ENCODE peak calls at places on chromosomes 3 and 15, in nine cellular contexts. V is tibial artery, L is colonic mucosa, K is stomach, D is testis, W is vagina, U is left ventricle myocardium inferior, F is NT2/D1, Q is mesendoderm. B is an unnamed sample.

GRCh38 chr15:62125763-62126162 is 39.3 kb downstream of the C2CD4B start:
- DNase-seq in V (no peak), L (peak; percentile 74), K (no peak), D (peak; percentile 65), W (no peak), U (no peak), F (no peak), Q (no peak), B (no peak)

GRCh38 chr3:39664931-39665330 is 144.5 kb upstream of the MYRIP start:
- DNase-seq in V (no peak), L (no peak), K (no peak), D (no peak), W (no peak), U (no peak), F (no peak), Q (no peak), B (no peak)

GRCh38 chr15:29021901-29022300 is 136.1 kb downstream of the APBA2 start:
- DNase-seq in V (no peak), L (no peak), K (no peak), D (peak; percentile 37), W (no peak), U (no peak), F (no peak), Q (no peak), B (no peak)

GRCh38 chr3:46359748-46360509 is 6.0 kb downstream of the CCR2 start:
- DNase-seq in V (no peak), L (no peak), K (no peak), D (peak; percentile 35), W (no peak), U (no peak), F (no peak), Q (peak; percentile 80), B (no peak)

GRCh38 chr3:20912406-20912805 is 726.4 kb upstream of the SGO1 start:
- DNase-seq in V (no peak), L (no peak), K (no peak), D (no peak), W (no peak), U (no peak), F (no peak), Q (no peak), B (no peak)

GRCh38 chr3:101037613-101038012 is 44.4 kb upstream of the ABI3BP start:
- DNase-seq in V (no peak), L (no peak), K (no peak), D (no peak), W (no peak), U (no peak), F (no peak), Q (no peak), B (no peak)

GRCh38 chr15:80208758-80209734 is 43.0 kb downstream of the CTXND1 start:
- DNase-seq in V (no peak), L (no peak), K (no peak), D (no peak), W (peak; percentile 47), U (no peak), F (no peak), Q (peak; percentile 66), B (no peak)

GRCh38 chr15:51888593-51889195 is 59.2 kb downstream of the TMOD3 start:
- DNase-seq in V (no peak), L (no peak), K (no peak), D (no peak), W (no peak), U (no peak), F (no peak), Q (no peak), B (no peak)

DNA sequence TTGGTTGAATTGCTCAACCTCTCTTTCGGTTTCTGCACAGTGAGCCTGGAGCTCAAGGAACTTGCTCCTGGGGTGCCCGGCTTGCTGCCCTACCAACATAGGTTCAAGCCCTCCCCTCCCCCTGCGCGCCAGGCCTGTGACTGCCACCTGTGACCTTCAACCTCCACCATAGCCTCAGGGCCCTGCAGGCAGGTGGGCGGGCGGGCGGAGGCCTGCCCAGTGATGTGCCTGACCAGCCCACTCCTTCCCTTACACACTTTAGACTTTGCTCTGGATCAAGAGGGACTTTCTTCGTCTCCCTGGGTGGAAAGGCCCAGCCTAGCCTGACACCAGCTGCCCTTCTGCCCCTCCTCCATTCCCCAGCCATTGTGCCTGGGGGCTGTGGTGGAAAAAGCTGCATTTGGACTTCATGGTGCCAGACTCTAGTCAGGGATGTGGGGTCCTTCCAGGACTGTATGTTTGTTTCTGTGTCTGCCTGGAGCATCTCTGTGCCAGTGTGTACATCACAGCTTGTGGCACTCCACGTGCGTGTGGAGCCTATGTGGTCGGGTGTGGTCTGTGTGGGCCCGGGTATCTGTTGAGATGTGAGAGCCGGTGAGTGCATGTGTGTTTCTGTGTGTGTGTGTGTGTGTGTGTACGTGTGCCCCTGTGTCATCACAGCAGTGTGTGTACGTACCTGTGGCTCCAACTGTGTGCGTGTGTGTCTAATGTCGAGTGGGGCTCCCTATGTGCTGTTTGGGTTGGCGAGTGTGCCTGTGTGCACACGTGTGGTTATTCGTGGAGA is 9.5 kb downstream of the PRKCD start:
- DNase-seq in V (no peak), L (no peak), K (no peak), D (no peak), W (no peak), U (no peak), F (no peak), Q (no peak), B (no peak)
- H3K4me3 ChIP-seq in V (no peak overlapping the region), L (no peak overlapping the region), K (peak overlapping the region; percentile 25), D (no peak overlapping the region), W (no peak overlapping the region), U (peak overlapping the region; percentile 23), F (no peak overlapping the region), Q (no peak overlapping the region), B (no peak overlapping the region)

GRCh38 chr3:60102154-60102553 is 1052.3 kb upstream of the CFAP20DC start:
- DNase-seq in V (no peak), L (no peak), K (no peak), D (no peak), W (no peak), U (no peak), F (no peak), Q (no peak), B (no peak)
- H3K4me1 ChIP-seq in V (no peaks in the 10 kb centered on the region), L (no peaks in the 10 kb centered on the region), K (no peaks in the 10 kb centered on the region), D (no peaks in the 10 kb centered on the region), W (no peaks in the 10 kb centered on the region), U (no peaks in the 10 kb centered on the region), F (no peaks in the 10 kb centered on the region), Q (peaks cover 3% of the 10 kb centered on the region), B (no peaks in the 10 kb centered on the region)

DNA sequence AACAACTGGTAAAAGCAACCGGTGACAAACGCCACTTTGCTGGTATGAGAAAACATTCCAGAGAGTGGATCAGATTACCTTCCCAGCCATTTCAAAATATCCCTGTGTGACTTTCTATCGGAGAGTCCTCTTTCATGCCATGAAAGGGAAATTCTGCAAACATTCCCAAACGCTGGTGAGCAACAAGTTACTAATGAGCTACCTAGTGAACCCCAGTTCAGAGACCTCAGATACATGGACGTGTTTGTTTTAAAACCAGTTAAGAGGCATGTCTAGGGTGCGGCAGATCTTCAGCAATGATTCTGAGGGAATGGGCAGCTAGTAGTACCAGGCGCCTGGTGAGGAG is 418.2 kb upstream of the NR2F2 start:
- DNase-seq in V (no peak), L (no peak), K (no peak), D (no peak), W (no peak), U (no peak), F (no peak), Q (peak; percentile 50), B (no peak)
- H3K27me3 ChIP-seq in V (no peaks in the 10 kb centered on the region), L (no peaks in the 10 kb centered on the region), K (no peaks in the 10 kb centered on the region), D (no peaks in the 10 kb centered on the region), W (no peaks in the 10 kb centered on the region), U (no peaks in the 10 kb centered on the region), F (peaks cover 47% of the 10 kb centered on the region), Q (peaks cover 20% of the 10 kb centered on the region), B (no peaks in the 10 kb centered on the region)

GRCh38 chr15:22850055-22850454 is 11.6 kb downstream of the NIPA2 start:
- DNase-seq in V (no peak), L (no peak), K (no peak), D (no peak), W (no peak), U (no peak), F (no peak), Q (no peak), B (no peak)

GRCh38 chr15:22846073-22846472 is 7.6 kb downstream of the NIPA2 start:
- DNase-seq in V (no peak), L (no peak), K (no peak), D (no peak), W (no peak), U (no peak), F (no peak), Q (no peak), B (no peak)

GRCh38 chr15:22844421-22845288 is 6.2 kb downstream of the NIPA2 start:
- DNase-seq in V (no peak), L (no peak), K (no peak), D (no peak), W (no peak), U (no peak), F (no peak), Q (no peak), B (no peak)

DNA sequence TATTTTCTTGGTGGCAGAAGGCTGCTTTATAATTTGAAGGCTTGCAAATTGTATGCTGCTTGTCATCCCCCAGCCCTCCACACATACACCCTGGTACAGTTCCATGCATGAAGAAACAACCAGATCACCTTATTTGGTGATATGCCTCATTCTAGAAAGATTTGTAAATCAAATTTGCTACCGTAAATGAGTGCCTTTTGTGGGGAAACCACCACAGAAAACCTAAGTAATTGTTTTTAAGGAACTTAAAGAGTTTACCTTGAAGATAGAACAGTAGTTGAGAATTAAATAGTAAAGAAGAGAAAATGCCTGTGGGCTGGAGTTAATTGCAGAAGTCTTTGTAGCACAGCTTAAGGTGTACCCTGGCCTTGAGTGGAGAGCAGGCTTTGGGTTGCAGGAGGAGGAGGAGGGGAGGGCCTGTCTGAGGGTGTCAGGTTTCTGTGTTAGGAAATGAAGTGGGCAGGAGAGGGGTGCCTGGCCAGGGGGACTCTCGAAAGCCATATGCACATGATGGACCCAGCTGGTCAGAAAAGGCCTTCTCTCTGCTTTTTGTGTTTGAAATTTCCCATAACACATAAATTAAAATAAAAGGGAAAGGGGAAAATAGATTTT is 6.9 kb downstream of the NIPA2 start:
- DNase-seq in V (no peak), L (no peak), K (no peak), D (no peak), W (no peak), U (no peak), F (peak; percentile 20), Q (peak; percentile 61), B (no peak)
- H3K4me3 ChIP-seq in V (no peak overlapping the region), L (no peak overlapping the region), K (no peak overlapping the region), D (no peak overlapping the region), W (no peak overlapping the region), U (no peak overlapping the region), F (no peak overlapping the region), Q (no peak overlapping the region), B (peak overlapping the region; percentile 23)

DNA sequence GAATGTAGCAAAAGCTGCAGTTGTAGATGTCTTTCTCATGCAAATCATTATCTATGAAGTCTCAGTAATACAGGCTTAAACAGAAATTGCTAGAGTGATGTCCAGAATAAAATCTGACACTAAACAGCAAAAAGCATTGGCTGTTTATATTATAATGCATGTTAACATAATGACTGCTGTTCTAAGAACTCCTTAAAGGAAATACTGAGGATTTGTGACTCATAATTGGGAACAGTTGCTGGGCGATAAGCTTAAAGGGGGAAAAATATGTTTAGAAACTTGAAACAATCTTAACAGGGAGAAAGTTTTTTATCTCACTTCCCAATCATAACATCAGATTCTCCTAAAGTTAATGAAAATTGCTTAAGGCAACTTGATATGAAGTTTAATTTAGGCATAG is 17.5 kb downstream of the TIPARP start:
- DNase-seq in V (no peak), L (no peak), K (no peak), D (no peak), W (no peak), U (no peak), F (no peak), Q (no peak), B (no peak)
- H3K4me1 ChIP-seq in V (peaks cover 25% of the 10 kb centered on the region), L (peaks cover 8% of the 10 kb centered on the region), K (peaks cover 43% of the 10 kb centered on the region), D (peaks cover 23% of the 10 kb centered on the region), W (peaks cover 43% of the 10 kb centered on the region), U (peaks cover 76% of the 10 kb centered on the region), F (no peaks in the 10 kb centered on the region), Q (no peaks in the 10 kb centered on the region), B (peaks cover 39% of the 10 kb centered on the region)